ENCODE peak calls at places on chromosomes 4 and X, in seven cellular contexts. F, D, R, C, N, K and Y are unnamed samples.

GRCh38 chr4:138688531-138689181 is 326.9 kb upstream of the NOCT start:
- DNase-seq in F (no peak), D (no peak), R (no peak), C (no peak), N (peak), K (no peak), Y (no peak)

GRCh38 chr4:94412019-94413017 is 39.4 kb upstream of the PDLIM5 start:
- DNase-seq in F (no peak), D (peak), R (no peak), C (peak), N (no peak), K (no peak), Y (no peak)

GRCh38 chr4:169385356-169385755 is 114.6 kb upstream of the SH3RF1 start:
- DNase-seq in F (no peak), D (peak), R (no peak), C (peak), N (no peak), K (no peak), Y (peak)

GRCh38 chr4:55447826-55448225 is 52.1 kb downstream of the TMEM165 start:
- DNase-seq in F (no peak), D (peak), R (no peak), C (no peak), N (no peak), K (no peak), Y (no peak)

GRCh38 chrX:153494541-153495361 is at the start of gene BGN:
- DNase-seq in F (peak), D (peak), R (no peak), C (no peak), N (peak), K (no peak), Y (no peak)

GRCh38 chr4:150495550-150495949 is 86.4 kb upstream of the MAB21L2 start:
- DNase-seq in F (no peak), D (no peak), R (no peak), C (no peak), N (no peak), K (no peak), Y (no peak)

GRCh38 chr4:138796761-138797160 is 218.8 kb upstream of the NOCT start:
- DNase-seq in F (no peak), D (no peak), R (no peak), C (no peak), N (no peak), K (no peak), Y (no peak)

GRCh38 chrX:140762061-140762460 is 52.5 kb downstream of the LINC00632 start:
- DNase-seq in F (no peak), D (peak), R (no peak), C (no peak), N (no peak), K (peak), Y (no peak)

GRCh38 chrX:131783555-131784338 is 239.4 kb upstream of the STK26 start:
- DNase-seq in F (no peak), D (peak), R (no peak), C (no peak), N (no peak), K (no peak), Y (no peak)

GRCh38 chr4:76251448-76252270 is at the start of gene FAM47E:
- DNase-seq in F (peak), D (peak), R (peak), C (no peak), N (peak), K (no peak), Y (no peak)
- TF ChIP-seq CTCF in F (peak), D (peak), R (no peak), C (no peak), N (peak), K (no peak), Y (no peak)

DNA sequence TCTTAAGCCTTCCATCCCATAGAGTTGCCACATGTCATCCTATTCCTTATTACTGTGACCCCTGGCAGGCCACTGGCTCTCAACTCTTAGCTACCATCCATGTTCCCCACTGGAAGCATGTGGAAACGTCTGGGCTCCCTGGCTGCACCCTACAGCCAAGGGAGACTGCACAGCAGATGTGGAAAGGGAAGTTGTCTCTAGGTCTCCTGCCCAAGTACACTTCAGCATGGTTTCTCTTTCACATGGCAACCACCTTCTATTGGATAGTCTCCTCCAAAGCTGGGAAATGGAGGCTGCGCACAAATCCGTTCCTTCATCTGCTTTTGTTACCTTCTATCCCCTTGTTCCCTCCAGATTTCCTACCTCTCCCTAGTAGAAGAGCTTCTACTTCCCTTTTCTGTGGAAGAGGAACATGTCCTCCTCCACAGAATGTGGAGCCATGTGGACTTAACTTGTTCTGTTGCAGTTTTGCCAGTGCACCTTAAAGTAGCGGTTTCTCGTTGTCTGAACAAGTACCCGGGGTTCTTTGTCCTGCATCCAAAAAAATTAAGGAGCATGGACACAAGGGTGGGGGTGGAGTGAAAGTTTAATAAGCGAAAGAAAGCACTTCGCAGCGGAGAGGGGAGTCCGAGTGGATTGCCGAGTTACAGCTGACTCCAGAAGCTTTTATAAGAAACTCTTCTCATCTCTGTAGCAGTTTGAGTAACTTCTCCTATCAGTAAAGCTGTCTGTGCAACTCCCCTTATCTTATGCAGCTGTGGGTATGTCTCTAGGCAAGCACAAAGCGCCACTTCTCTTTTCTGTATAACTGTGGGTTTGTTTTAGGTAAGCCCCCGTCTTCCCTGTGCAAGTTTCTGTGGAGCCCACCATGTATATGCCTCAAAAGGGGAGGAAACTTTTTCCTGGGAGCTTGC is 52.5 kb downstream of the HMGB2 start:
- DNase-seq in F (no peak), D (no peak), R (no peak), C (no peak), N (no peak), K (peak), Y (no peak)
- H3K4me3 ChIP-seq in F (peak), D (no peak), R (no peak), C (no peak), N (no peak), K (no peak), Y (no peak)

GRCh38 chr4:41294445-41295062 is 37.8 kb downstream of the UCHL1 start:
- DNase-seq in F (no peak), D (no peak), R (no peak), C (no peak), N (no peak), K (peak), Y (no peak)
- TF ChIP-seq CTCF in F (no peak), D (no peak), R (no peak), C (no peak), N (no peak), K (no peak), Y (no peak)

DNA sequence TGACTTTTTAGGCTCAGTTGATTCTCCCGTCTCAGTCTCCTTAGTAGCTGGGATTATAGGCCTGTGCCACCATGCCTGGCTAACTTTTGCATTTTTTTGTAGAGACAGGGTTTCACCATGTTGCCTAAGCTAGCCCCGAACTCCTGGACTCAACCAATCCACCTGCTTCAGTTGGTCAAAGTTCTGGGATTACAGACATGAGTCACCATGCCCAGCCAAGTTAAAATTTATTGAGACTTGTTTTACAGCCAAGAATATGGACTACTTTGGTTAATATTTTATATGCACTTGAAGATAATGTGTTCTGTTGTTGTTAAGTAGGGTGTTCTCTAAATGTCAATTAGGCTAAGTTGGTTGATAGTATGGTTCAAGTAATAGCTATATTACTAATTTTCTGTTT is 58.7 kb downstream of the CYTL1 start:
- DNase-seq in F (no peak), D (no peak), R (no peak), C (no peak), N (no peak), K (no peak), Y (no peak)
- H3K4me3 ChIP-seq in F (no peak), D (no peak), R (no peak), C (no peak), N (no peak), K (no peak), Y (no peak)

GRCh38 chr4:122576261-122577188 is 44.3 kb downstream of the IL21 start:
- DNase-seq in F (no peak), D (peak), R (no peak), C (no peak), N (no peak), K (peak), Y (no peak)
- TF ChIP-seq CTCF in F (peak), D (peak), R (peak), C (peak), N (peak), K (peak), Y (peak)

GRCh38 chrX:103688949-103689348 is 2.5 kb upstream of the MORF4L2 start:
- DNase-seq in F (no peak), D (peak), R (no peak), C (no peak), N (no peak), K (peak), Y (no peak)
- H3K4me3 ChIP-seq in F (no peak), D (no peak), R (no peak), C (no peak), N (no peak), K (no peak), Y (no peak)

DNA sequence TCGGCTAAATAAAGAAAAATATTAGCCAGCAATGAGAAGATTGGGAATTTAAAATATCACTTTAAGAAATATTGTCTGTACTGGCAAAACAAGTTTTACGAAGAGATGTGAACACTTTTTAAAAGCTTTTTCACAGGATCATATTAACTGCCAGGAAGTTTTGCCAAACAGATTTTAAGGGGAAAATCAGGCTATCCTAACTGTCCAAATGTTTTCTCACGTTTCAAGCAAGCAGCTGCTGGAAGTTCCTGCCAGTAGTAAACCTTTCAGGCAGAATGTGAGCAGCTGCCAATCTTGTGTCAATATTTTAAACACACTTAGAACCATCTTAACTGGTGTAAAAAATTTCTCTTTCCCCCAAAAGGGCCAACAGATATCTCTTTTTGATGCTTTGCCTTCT is 101.2 kb downstream of the ADGRL3 start:
- DNase-seq in F (no peak), D (no peak), R (no peak), C (no peak), N (no peak), K (no peak), Y (no peak)
- TF ChIP-seq CTCF in F (no peak), D (no peak), R (no peak), C (no peak), N (no peak), K (no peak), Y (no peak)

GRCh38 chr4:10161146-10161545 is 44.5 kb upstream of the WDR1 start:
- DNase-seq in F (no peak), D (no peak), R (no peak), C (no peak), N (no peak), K (no peak), Y (no peak)
- H3K4me3 ChIP-seq in F (no peak), D (no peak), R (no peak), C (no peak), N (no peak), K (no peak), Y (no peak)